ENCODE peak calls at places on chromosomes 5 and 9, in ten cellular contexts. One of them, this sample, is unnamed.
A peak's percentile ranks its signal among the peaks of the same experiment; 100 is the strongest.

GRCh38 chr5:73947876-73948275 is 321.9 kb downstream of the ARHGEF28 start:
- DNase-seq in NCI-H2029 treated with DMSO at 0.1 percent for 48 hours: peak; percentile 52
- DNase-seq in retina: no peak
- DNase-seq in 8988T: no peak
- DNase-seq in ovary: no peak
- DNase-seq in NCI-H1092: peak; percentile 36
- DNase-seq in activated T-helper 2 cell treated with anti-CD3 and anti-CD28 coated beads, Interferon-gamma antibody, Interleukin-2, Interleukin-4, amounts not matched to agents 10 μg/mL and 5 μg/mL and 100 μg/mL, durations not matched to agents 14 hours and 24 hours and 36 hours: no peak
- DNase-seq in pons: no peak
- DNase-seq in iris pigment epithelial cell: no peak
- DNase-seq in NCI-H1417: peak; percentile 27
- DNase-seq in this sample: no peak

GRCh38 chr9:29440449-29440848 is 1867.2 kb upstream of the C9orf72 start:
- DNase-seq in pons: no peak
- DNase-seq in 8988T: no peak
- DNase-seq in NCI-H2029 treated with DMSO at 0.1 percent for 48 hours: no peak
- DNase-seq in ovary: no peak
- DNase-seq in NCI-H1417: no peak
- DNase-seq in activated T-helper 2 cell treated with anti-CD3 and anti-CD28 coated beads, Interferon-gamma antibody, Interleukin-2, Interleukin-4, amounts not matched to agents 10 μg/mL and 5 μg/mL and 100 μg/mL, durations not matched to agents 14 hours and 24 hours and 36 hours: no peak
- DNase-seq in NCI-H1092: no peak
- DNase-seq in iris pigment epithelial cell: no peak
- DNase-seq in retina: no peak
- DNase-seq in this sample: no peak

GRCh38 chr5:14716755-14717752 is 52.5 kb downstream of the OTULIN start:
- DNase-seq in NCI-H1417: no peak
- DNase-seq in iris pigment epithelial cell: no peak
- DNase-seq in ovary: no peak
- DNase-seq in NCI-H1092: no peak
- DNase-seq in retina: no peak
- DNase-seq in activated T-helper 2 cell treated with anti-CD3 and anti-CD28 coated beads, Interferon-gamma antibody, Interleukin-2, Interleukin-4, amounts not matched to agents 10 μg/mL and 5 μg/mL and 100 μg/mL, durations not matched to agents 14 hours and 24 hours and 36 hours: no peak
- DNase-seq in 8988T: no peak
- DNase-seq in NCI-H2029 treated with DMSO at 0.1 percent for 48 hours: no peak
- DNase-seq in pons: no peak
- DNase-seq in this sample: no peak

GRCh38 chr5:115415143-115415491 is 118.7 kb upstream of the CCDC112 start:
- DNase-seq in pons: peak; percentile 76
- DNase-seq in retina: no peak
- DNase-seq in ovary: no peak
- DNase-seq in NCI-H2029 treated with DMSO at 0.1 percent for 48 hours: peak; percentile 79
- DNase-seq in NCI-H1417: no peak
- DNase-seq in 8988T: no peak
- DNase-seq in iris pigment epithelial cell: peak; percentile 67
- DNase-seq in activated T-helper 2 cell treated with anti-CD3 and anti-CD28 coated beads, Interferon-gamma antibody, Interleukin-2, Interleukin-4, amounts not matched to agents 10 μg/mL and 5 μg/mL and 100 μg/mL, durations not matched to agents 14 hours and 24 hours and 36 hours: no peak
- DNase-seq in NCI-H1092: no peak
- DNase-seq in this sample: peak; percentile 98

GRCh38 chr9:118614011-118614410 is 755.2 kb downstream of the BRINP1 start:
- DNase-seq in NCI-H1092: no peak
- DNase-seq in ovary: no peak
- DNase-seq in NCI-H1417: no peak
- DNase-seq in activated T-helper 2 cell treated with anti-CD3 and anti-CD28 coated beads, Interferon-gamma antibody, Interleukin-2, Interleukin-4, amounts not matched to agents 10 μg/mL and 5 μg/mL and 100 μg/mL, durations not matched to agents 14 hours and 24 hours and 36 hours: no peak
- DNase-seq in pons: no peak
- DNase-seq in retina: no peak
- DNase-seq in 8988T: no peak
- DNase-seq in iris pigment epithelial cell: no peak
- DNase-seq in NCI-H2029 treated with DMSO at 0.1 percent for 48 hours: no peak
- DNase-seq in this sample: no peak

GRCh38 chr9:136728548-136729123 is 14.1 kb downstream of the LCN10 start:
- DNase-seq in NCI-H1417: peak; percentile 62
- DNase-seq in activated T-helper 2 cell treated with anti-CD3 and anti-CD28 coated beads, Interferon-gamma antibody, Interleukin-2, Interleukin-4, amounts not matched to agents 10 μg/mL and 5 μg/mL and 100 μg/mL, durations not matched to agents 14 hours and 24 hours and 36 hours: no peak
- DNase-seq in NCI-H1092: no peak
- DNase-seq in ovary: peak; percentile 57
- DNase-seq in NCI-H2029 treated with DMSO at 0.1 percent for 48 hours: no peak
- DNase-seq in 8988T: peak; percentile 69
- DNase-seq in iris pigment epithelial cell: peak; percentile 28
- DNase-seq in retina: peak; percentile 72
- DNase-seq in pons: no peak
- DNase-seq in this sample: peak; percentile 24

GRCh38 chr5:96720408-96720807 is 58.2 kb downstream of the CAST start:
- DNase-seq in NCI-H1417: no peak
- DNase-seq in 8988T: no peak
- DNase-seq in pons: no peak
- DNase-seq in ovary: no peak
- DNase-seq in retina: no peak
- DNase-seq in activated T-helper 2 cell treated with anti-CD3 and anti-CD28 coated beads, Interferon-gamma antibody, Interleukin-2, Interleukin-4, amounts not matched to agents 10 μg/mL and 5 μg/mL and 100 μg/mL, durations not matched to agents 14 hours and 24 hours and 36 hours: no peak
- DNase-seq in iris pigment epithelial cell: no peak
- DNase-seq in NCI-H2029 treated with DMSO at 0.1 percent for 48 hours: no peak
- DNase-seq in NCI-H1092: no peak
- DNase-seq in this sample: no peak

GRCh38 chr5:9462109-9462508 is 83.8 kb downstream of the SEMA5A start:
- DNase-seq in iris pigment epithelial cell: no peak
- DNase-seq in pons: no peak
- DNase-seq in NCI-H2029 treated with DMSO at 0.1 percent for 48 hours: no peak
- DNase-seq in retina: no peak
- DNase-seq in ovary: no peak
- DNase-seq in 8988T: no peak
- DNase-seq in NCI-H1092: no peak
- DNase-seq in activated T-helper 2 cell treated with anti-CD3 and anti-CD28 coated beads, Interferon-gamma antibody, Interleukin-2, Interleukin-4, amounts not matched to agents 10 μg/mL and 5 μg/mL and 100 μg/mL, durations not matched to agents 14 hours and 24 hours and 36 hours: no peak
- DNase-seq in NCI-H1417: no peak
- DNase-seq in this sample: no peak

GRCh38 chr5:110727025-110727314 is 499 bp upstream of the TMEM232 start:
- DNase-seq in NCI-H1417: no peak
- DNase-seq in retina: no peak
- DNase-seq in iris pigment epithelial cell: no peak
- DNase-seq in NCI-H2029 treated with DMSO at 0.1 percent for 48 hours: peak; percentile 36
- DNase-seq in activated T-helper 2 cell treated with anti-CD3 and anti-CD28 coated beads, Interferon-gamma antibody, Interleukin-2, Interleukin-4, amounts not matched to agents 10 μg/mL and 5 μg/mL and 100 μg/mL, durations not matched to agents 14 hours and 24 hours and 36 hours: no peak
- DNase-seq in pons: no peak
- DNase-seq in ovary: no peak
- DNase-seq in 8988T: no peak
- DNase-seq in NCI-H1092: no peak
- DNase-seq in this sample: no peak

GRCh38 chr9:21576331-21577189 is 94.4 kb upstream of the IFNE start:
- DNase-seq in NCI-H1417: no peak
- DNase-seq in pons: peak; percentile 64
- DNase-seq in activated T-helper 2 cell treated with anti-CD3 and anti-CD28 coated beads, Interferon-gamma antibody, Interleukin-2, Interleukin-4, amounts not matched to agents 10 μg/mL and 5 μg/mL and 100 μg/mL, durations not matched to agents 14 hours and 24 hours and 36 hours: no peak
- DNase-seq in 8988T: no peak
- DNase-seq in NCI-H1092: no peak
- DNase-seq in iris pigment epithelial cell: peak; percentile 96
- DNase-seq in retina: peak; percentile 79
- DNase-seq in ovary: no peak
- DNase-seq in NCI-H2029 treated with DMSO at 0.1 percent for 48 hours: no peak
- DNase-seq in this sample: peak; percentile 85

GRCh38 chr9:132008184-132008781 is 71.4 kb downstream of the MED27 start:
- DNase-seq in NCI-H2029 treated with DMSO at 0.1 percent for 48 hours: no peak
- DNase-seq in retina: no peak
- DNase-seq in ovary: no peak
- DNase-seq in NCI-H1092: no peak
- DNase-seq in NCI-H1417: no peak
- DNase-seq in pons: no peak
- DNase-seq in activated T-helper 2 cell treated with anti-CD3 and anti-CD28 coated beads, Interferon-gamma antibody, Interleukin-2, Interleukin-4, amounts not matched to agents 10 μg/mL and 5 μg/mL and 100 μg/mL, durations not matched to agents 14 hours and 24 hours and 36 hours: no peak
- DNase-seq in iris pigment epithelial cell: peak; percentile 68
- DNase-seq in 8988T: no peak
- DNase-seq in this sample: no peak

GRCh38 chr9:97910273-97910844 is 11.9 kb downstream of the TRMO start:
- DNase-seq in NCI-H1417: no peak
- DNase-seq in 8988T: no peak
- DNase-seq in ovary: no peak
- DNase-seq in NCI-H2029 treated with DMSO at 0.1 percent for 48 hours: no peak
- DNase-seq in retina: no peak
- DNase-seq in pons: no peak
- DNase-seq in NCI-H1092: no peak
- DNase-seq in activated T-helper 2 cell treated with anti-CD3 and anti-CD28 coated beads, Interferon-gamma antibody, Interleukin-2, Interleukin-4, amounts not matched to agents 10 μg/mL and 5 μg/mL and 100 μg/mL, durations not matched to agents 14 hours and 24 hours and 36 hours: no peak
- DNase-seq in iris pigment epithelial cell: no peak
- DNase-seq in this sample: no peak

GRCh38 chr9:111974092-111974681 is 77.6 kb downstream of the UGCG start:
- DNase-seq in activated T-helper 2 cell treated with anti-CD3 and anti-CD28 coated beads, Interferon-gamma antibody, Interleukin-2, Interleukin-4, amounts not matched to agents 10 μg/mL and 5 μg/mL and 100 μg/mL, durations not matched to agents 14 hours and 24 hours and 36 hours: no peak
- DNase-seq in iris pigment epithelial cell: peak; percentile 73
- DNase-seq in ovary: no peak
- DNase-seq in 8988T: no peak
- DNase-seq in NCI-H1092: peak; percentile 18
- DNase-seq in pons: peak; percentile 34
- DNase-seq in NCI-H1417: peak; percentile 89
- DNase-seq in retina: no peak
- DNase-seq in NCI-H2029 treated with DMSO at 0.1 percent for 48 hours: peak; percentile 46
- DNase-seq in this sample: no peak

GRCh38 chr9:86575825-86576488 is 221.7 kb upstream of the TUT7 start:
- DNase-seq in iris pigment epithelial cell: no peak
- DNase-seq in retina: peak; percentile 55
- DNase-seq in activated T-helper 2 cell treated with anti-CD3 and anti-CD28 coated beads, Interferon-gamma antibody, Interleukin-2, Interleukin-4, amounts not matched to agents 10 μg/mL and 5 μg/mL and 100 μg/mL, durations not matched to agents 14 hours and 24 hours and 36 hours: no peak
- DNase-seq in NCI-H1417: no peak
- DNase-seq in 8988T: no peak
- DNase-seq in NCI-H1092: no peak
- DNase-seq in ovary: no peak
- DNase-seq in NCI-H2029 treated with DMSO at 0.1 percent for 48 hours: no peak
- DNase-seq in pons: no peak
- DNase-seq in this sample: no peak

GRCh38 chr9:69036319-69036718 is 767 bp downstream of the FXN start:
- DNase-seq in 8988T: no peak
- DNase-seq in activated T-helper 2 cell treated with anti-CD3 and anti-CD28 coated beads, Interferon-gamma antibody, Interleukin-2, Interleukin-4, amounts not matched to agents 10 μg/mL and 5 μg/mL and 100 μg/mL, durations not matched to agents 14 hours and 24 hours and 36 hours: peak; percentile 15
- DNase-seq in NCI-H1092: no peak
- DNase-seq in iris pigment epithelial cell: peak; percentile 34
- DNase-seq in ovary: peak; percentile 56
- DNase-seq in retina: no peak
- DNase-seq in NCI-H2029 treated with DMSO at 0.1 percent for 48 hours: no peak
- DNase-seq in NCI-H1417: no peak
- DNase-seq in pons: peak; percentile 17
- DNase-seq in this sample: no peak

GRCh38 chr9:117325110-117325788 is 89.6 kb downstream of the ASTN2 start:
- DNase-seq in ovary: no peak
- DNase-seq in activated T-helper 2 cell treated with anti-CD3 and anti-CD28 coated beads, Interferon-gamma antibody, Interleukin-2, Interleukin-4, amounts not matched to agents 10 μg/mL and 5 μg/mL and 100 μg/mL, durations not matched to agents 14 hours and 24 hours and 36 hours: no peak
- DNase-seq in retina: no peak
- DNase-seq in 8988T: no peak
- DNase-seq in NCI-H2029 treated with DMSO at 0.1 percent for 48 hours: no peak
- DNase-seq in iris pigment epithelial cell: no peak
- DNase-seq in NCI-H1092: no peak
- DNase-seq in NCI-H1417: peak; percentile 25
- DNase-seq in pons: no peak
- DNase-seq in this sample: no peak

GRCh38 chr5:95727764-95728191 is 3.4 kb upstream of the RHOBTB3 start:
- DNase-seq in NCI-H1092: no peak
- DNase-seq in NCI-H1417: peak; percentile 33
- DNase-seq in activated T-helper 2 cell treated with anti-CD3 and anti-CD28 coated beads, Interferon-gamma antibody, Interleukin-2, Interleukin-4, amounts not matched to agents 10 μg/mL and 5 μg/mL and 100 μg/mL, durations not matched to agents 14 hours and 24 hours and 36 hours: no peak
- DNase-seq in NCI-H2029 treated with DMSO at 0.1 percent for 48 hours: peak; percentile 93
- DNase-seq in iris pigment epithelial cell: peak; percentile 50
- DNase-seq in pons: no peak
- DNase-seq in ovary: no peak
- DNase-seq in retina: no peak
- DNase-seq in 8988T: no peak
- DNase-seq in this sample: no peak

This sample was measured in foreskin melanocyte.